ENCODE peak calls at places on chromosomes 11 and 22, in seven cellular contexts. V, A, C, Q, S, I and F are unnamed samples.

GRCh38 chr11:69518081-69518950 is 36.9 kb downstream of the LINC01488 start:
- DNase-seq in V (no peak), A (no peak), C (no peak), Q (no peak), S (no peak), I (no peak), F (no peak)

GRCh38 chr11:1303973-1304372 is 5.5 kb downstream of the TOLLIP start:
- DNase-seq in V (no peak), A (peak), C (no peak), Q (no peak), S (no peak), I (no peak), F (no peak)

GRCh38 chr22:20526628-20527355 is 19.4 kb downstream of the MED15 start:
- DNase-seq in V (no peak), A (no peak), C (no peak), Q (no peak), S (no peak), I (no peak), F (no peak)

GRCh38 chr11:122578168-122578825 is 77.2 kb upstream of the UBASH3B start:
- DNase-seq in V (no peak), A (no peak), C (no peak), Q (no peak), S (no peak), I (no peak), F (no peak)

GRCh38 chr11:115170133-115170815 is 333.9 kb downstream of the CADM1 start:
- DNase-seq in V (no peak), A (peak), C (no peak), Q (no peak), S (no peak), I (no peak), F (no peak)

GRCh38 chr11:47187723-47188122 is 1.5 kb upstream of the PACSIN3 start:
- DNase-seq in V (no peak), A (no peak), C (no peak), Q (no peak), S (no peak), I (no peak), F (no peak)

GRCh38 chr11:104968856-104969776 is 742 bp upstream of the CASP4 start:
- DNase-seq in V (no peak), A (no peak), C (no peak), Q (peak), S (peak), I (no peak), F (no peak)

GRCh38 chr22:50718352-50718709 is 19.7 kb upstream of the ACR start:
- DNase-seq in V (no peak), A (no peak), C (no peak), Q (no peak), S (no peak), I (no peak), F (no peak)

GRCh38 chr11:96035744-96036087 is 111.8 kb upstream of the MTMR2 start:
- DNase-seq in V (no peak), A (no peak), C (no peak), Q (no peak), S (no peak), I (no peak), F (no peak)

GRCh38 chr11:33040127-33040861 is 922 bp downstream of the TCP11L1 start:
- DNase-seq in V (peak), A (no peak), C (no peak), Q (peak), S (no peak), I (peak), F (no peak)

GRCh38 chr11:60984149-60984548 is 12.7 kb downstream of the CD6 start:
- DNase-seq in V (no peak), A (no peak), C (no peak), Q (no peak), S (no peak), I (no peak), F (no peak)

GRCh38 chr11:103988595-103988969 is 47.9 kb upstream of the DDI1 start:
- DNase-seq in V (no peak), A (no peak), C (no peak), Q (no peak), S (no peak), I (no peak), F (no peak)

GRCh38 chr11:121250843-121251242 is 41.7 kb upstream of the SC5D start:
- DNase-seq in V (no peak), A (no peak), C (no peak), Q (no peak), S (no peak), I (no peak), F (no peak)

GRCh38 chr11:67389477-67389876 is 2.3 kb upstream of the RAD9A start:
- DNase-seq in V (no peak), A (no peak), C (no peak), Q (no peak), S (no peak), I (peak), F (no peak)

GRCh38 chr22:19760652-19761002 is at the start of gene TBX1:
- DNase-seq in V (no peak), A (no peak), C (no peak), Q (no peak), S (no peak), I (no peak), F (no peak)

GRCh38 chr11:40292636-40293585 is 1166.5 kb downstream of the LRRC4C start:
- DNase-seq in V (no peak), A (peak), C (no peak), Q (no peak), S (no peak), I (no peak), F (no peak)

GRCh38 chr11:75919525-75919924 is 104.5 kb downstream of the UVRAG start:
- DNase-seq in V (no peak), A (no peak), C (no peak), Q (no peak), S (no peak), I (no peak), F (no peak)

GRCh38 chr11:20342347-20343279 is 20.9 kb upstream of the HTATIP2 start:
- DNase-seq in V (no peak), A (peak), C (no peak), Q (no peak), S (no peak), I (no peak), F (no peak)

GRCh38 chr11:47863189-47863892 is 15.2 kb upstream of the NUP160 start:
- DNase-seq in V (no peak), A (no peak), C (no peak), Q (no peak), S (no peak), I (peak), F (no peak)

GRCh38 chr11:17683378-17684161 is 35.8 kb upstream of the MYOD1 start:
- DNase-seq in V (no peak), A (no peak), C (no peak), Q (no peak), S (peak), I (no peak), F (no peak)